ENCODE peak calls at places on chromosomes 5 and 9, in six cellular contexts. One of them, this sample, is unnamed. For H3K36me3, H3K4me1 and H3K27me3, the result is how much of the 10 kb centered on the place peaks cover.

GRCh38 chr9:27573699-27574265 is 501 bp upstream of the C9orf72 start:
- DNase-seq in psoas muscle: peak
- DNase-seq in Caco-2: peak
- DNase-seq in tibial artery: peak
- DNase-seq in uterus: peak
- DNase-seq in SK-N-SH: peak
- DNase-seq in this sample: peak

GRCh38 chr9:28916348-28916747 is 1343.1 kb upstream of the C9orf72 start:
- DNase-seq in psoas muscle: no peak
- DNase-seq in Caco-2: peak
- DNase-seq in tibial artery: no peak
- DNase-seq in uterus: no peak
- DNase-seq in SK-N-SH: no peak
- DNase-seq in this sample: no peak

GRCh38 chr9:70490478-70490877 is 76.0 kb upstream of the KLF9 start:
- DNase-seq in psoas muscle: no peak
- DNase-seq in Caco-2: no peak
- DNase-seq in tibial artery: no peak
- DNase-seq in uterus: no peak
- DNase-seq in SK-N-SH: no peak
- DNase-seq in this sample: no peak

GRCh38 chr5:56490971-56491468 is 257.9 kb upstream of the ANKRD55 start:
- DNase-seq in psoas muscle: no peak
- DNase-seq in Caco-2: peak
- DNase-seq in tibial artery: no peak
- DNase-seq in uterus: peak
- DNase-seq in SK-N-SH: no peak
- DNase-seq in this sample: no peak

GRCh38 chr5:20555034-20555433 is 567.0 kb upstream of the CDH18 start:
- DNase-seq in psoas muscle: no peak
- DNase-seq in Caco-2: no peak
- DNase-seq in tibial artery: no peak
- DNase-seq in uterus: no peak
- DNase-seq in SK-N-SH: no peak
- DNase-seq in this sample: no peak

GRCh38 chr5:26282190-26282589 is 756.2 kb downstream of the CDH9 start:
- DNase-seq in psoas muscle: no peak
- DNase-seq in Caco-2: no peak
- DNase-seq in tibial artery: no peak
- DNase-seq in uterus: no peak
- DNase-seq in SK-N-SH: no peak
- DNase-seq in this sample: no peak

GRCh38 chr9:137520614-137521404 is 29.4 kb downstream of the PNPLA7 start:
- DNase-seq in psoas muscle: no peak
- DNase-seq in Caco-2: no peak
- DNase-seq in tibial artery: no peak
- DNase-seq in uterus: no peak
- DNase-seq in SK-N-SH: no peak
- DNase-seq in this sample: no peak

GRCh38 chr9:75027187-75028107 is 646 bp downstream of the CARNMT1 start:
- DNase-seq in psoas muscle: peak
- DNase-seq in Caco-2: peak
- DNase-seq in tibial artery: peak
- DNase-seq in uterus: peak
- DNase-seq in SK-N-SH: peak
- DNase-seq in this sample: peak

GRCh38 chr9:12694013-12694412 is 828 bp downstream of the TYRP1 start:
- DNase-seq in psoas muscle: peak
- DNase-seq in Caco-2: no peak
- DNase-seq in tibial artery: no peak
- DNase-seq in uterus: no peak
- DNase-seq in SK-N-SH: no peak
- DNase-seq in this sample: no peak

DNA sequence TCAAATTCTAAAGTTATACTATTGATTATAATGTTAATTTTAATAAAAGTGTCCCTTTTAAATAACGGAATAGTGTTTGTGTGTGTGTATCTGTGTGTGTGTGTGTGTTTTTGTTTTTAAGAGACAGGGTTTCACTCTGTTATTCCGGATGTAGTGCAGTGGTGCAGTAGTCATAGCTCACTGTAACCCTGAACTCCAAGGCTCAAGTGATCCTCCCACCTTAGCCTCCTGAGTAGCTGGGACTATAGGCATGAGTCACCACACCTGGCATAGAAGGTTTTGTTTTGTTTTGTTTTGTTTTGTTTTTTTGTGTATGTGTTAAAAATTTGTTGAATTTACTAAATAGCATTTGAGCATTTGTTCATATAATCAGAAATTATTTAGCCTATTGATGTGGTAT is 64.6 kb downstream of the YTHDC2 start:
- DNase-seq in psoas muscle: no peak
- DNase-seq in Caco-2: no peak
- DNase-seq in tibial artery: no peak
- DNase-seq in uterus: no peak
- DNase-seq in SK-N-SH: no peak
- DNase-seq in this sample: no peak
- H3K36me3 ChIP-seq in psoas muscle: half or more
- H3K36me3 ChIP-seq in Caco-2: under half
- H3K36me3 ChIP-seq in tibial artery: under half
- H3K36me3 ChIP-seq in uterus: under half
- H3K36me3 ChIP-seq in SK-N-SH: half or more
- H3K36me3 ChIP-seq in this sample: under half

DNA sequence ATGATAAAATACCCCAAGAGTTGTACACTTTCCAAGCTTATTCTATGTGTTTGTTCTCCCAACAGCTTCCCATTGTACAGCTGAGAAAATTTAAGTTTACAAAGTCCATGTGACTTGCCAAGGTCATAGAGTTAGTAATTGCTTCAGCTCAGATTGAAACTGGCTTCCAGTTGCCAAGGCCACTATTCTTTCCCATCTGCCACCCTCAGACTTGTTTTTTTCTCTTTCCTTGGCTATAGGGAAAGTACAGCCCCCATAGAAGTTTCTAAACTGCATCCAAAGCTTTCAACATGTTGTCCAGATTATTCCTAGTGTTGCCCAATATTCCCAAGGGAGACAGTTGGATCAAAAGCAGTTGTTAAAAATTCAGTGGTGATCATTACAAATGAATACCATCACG is 34.8 kb downstream of the TNFSF8 start:
- DNase-seq in psoas muscle: no peak
- DNase-seq in Caco-2: no peak
- DNase-seq in tibial artery: no peak
- DNase-seq in uterus: no peak
- DNase-seq in SK-N-SH: no peak
- DNase-seq in this sample: no peak
- H3K4me1 ChIP-seq in psoas muscle: under half
- H3K4me1 ChIP-seq in Caco-2: under half
- H3K4me1 ChIP-seq in tibial artery: under half
- H3K4me1 ChIP-seq in uterus: under half
- H3K4me1 ChIP-seq in SK-N-SH: under half
- H3K4me1 ChIP-seq in this sample: under half

DNA sequence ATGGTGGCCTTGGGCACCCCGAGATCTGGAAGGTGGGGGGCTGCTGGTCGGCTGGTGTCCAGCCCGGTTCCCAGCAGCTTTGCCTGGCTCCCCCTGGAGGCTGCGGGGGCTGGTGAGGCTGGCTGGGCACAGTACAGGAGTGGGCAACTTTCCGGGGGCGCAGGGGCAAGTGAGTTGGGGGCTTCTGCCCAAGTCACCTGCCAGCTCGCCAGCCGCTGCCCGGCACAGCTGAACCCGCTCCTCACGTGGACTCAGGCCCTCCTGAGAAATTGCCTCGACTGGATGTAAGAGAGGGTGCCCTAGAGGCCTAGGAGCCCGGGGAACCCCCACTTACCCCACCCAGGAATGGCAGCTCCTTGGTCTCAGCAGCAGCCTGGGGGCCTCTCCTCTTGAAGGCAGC is 15.4 kb downstream of the KCNT1 start:
- DNase-seq in psoas muscle: no peak
- DNase-seq in Caco-2: no peak
- DNase-seq in tibial artery: no peak
- DNase-seq in uterus: no peak
- DNase-seq in SK-N-SH: no peak
- DNase-seq in this sample: no peak
- H3K27me3 ChIP-seq in psoas muscle: under half
- H3K27me3 ChIP-seq in Caco-2: under half
- H3K27me3 ChIP-seq in tibial artery: under half
- H3K27me3 ChIP-seq in uterus: under half
- H3K27me3 ChIP-seq in SK-N-SH: under half
- H3K27me3 ChIP-seq in this sample: under half

DNA sequence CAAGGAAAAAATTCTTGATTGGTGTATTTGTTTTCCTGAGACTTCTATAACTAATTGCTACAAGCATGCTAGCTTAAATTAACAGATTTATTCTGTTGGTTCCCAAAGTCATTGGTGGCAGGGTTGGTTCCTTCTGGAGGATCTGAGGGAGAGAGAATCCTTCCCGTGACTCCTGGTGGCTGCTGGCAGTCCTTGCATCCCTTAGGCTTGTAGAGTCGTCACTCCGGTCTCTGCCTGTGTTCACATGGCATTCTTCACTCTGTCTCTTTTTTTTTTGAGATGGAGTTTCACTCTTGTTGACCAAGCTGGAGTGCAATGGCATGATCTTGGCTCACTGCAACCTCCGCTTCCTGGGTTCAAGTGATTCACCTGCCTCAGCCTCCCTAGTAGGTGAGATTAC is 5.3 kb downstream of the CDK9 start:
- DNase-seq in psoas muscle: no peak
- DNase-seq in Caco-2: no peak
- DNase-seq in tibial artery: no peak
- DNase-seq in uterus: no peak
- DNase-seq in SK-N-SH: no peak
- DNase-seq in this sample: no peak
- H3K36me3 ChIP-seq in psoas muscle: half or more
- H3K36me3 ChIP-seq in Caco-2: under half
- H3K36me3 ChIP-seq in tibial artery: half or more
- H3K36me3 ChIP-seq in uterus: under half
- H3K36me3 ChIP-seq in SK-N-SH: half or more
- H3K36me3 ChIP-seq in this sample: under half

GRCh38 chr5:115431116-115431515 is 113.5 kb downstream of the FEM1C start:
- DNase-seq in psoas muscle: no peak
- DNase-seq in Caco-2: no peak
- DNase-seq in tibial artery: no peak
- DNase-seq in uterus: no peak
- DNase-seq in SK-N-SH: no peak
- DNase-seq in this sample: no peak
- H3K4me1 ChIP-seq in psoas muscle: under half
- H3K4me1 ChIP-seq in Caco-2: under half
- H3K4me1 ChIP-seq in tibial artery: under half
- H3K4me1 ChIP-seq in uterus: under half
- H3K4me1 ChIP-seq in SK-N-SH: under half
- H3K4me1 ChIP-seq in this sample: under half

GRCh38 chr5:113151641-113152040 is 175.0 kb downstream of the DCP2 start:
- DNase-seq in psoas muscle: no peak
- DNase-seq in Caco-2: no peak
- DNase-seq in tibial artery: no peak
- DNase-seq in uterus: no peak
- DNase-seq in SK-N-SH: no peak
- DNase-seq in this sample: no peak
- H3K27me3 ChIP-seq in psoas muscle: under half
- H3K27me3 ChIP-seq in Caco-2: under half
- H3K27me3 ChIP-seq in tibial artery: under half
- H3K27me3 ChIP-seq in uterus: under half
- H3K27me3 ChIP-seq in SK-N-SH: under half
- H3K27me3 ChIP-seq in this sample: under half

This sample was measured in right atrium auricular region.